ENCODE peak calls at places on chromosomes 11 and 22, in four cellular contexts. U is cardiac fibroblast, D is prostate gland, B is AG04449. K is an unnamed sample.
A peak's percentile ranks its signal among the peaks of the same experiment; 100 is the strongest.

GRCh38 chr11:60875366-60875720 is 8.0 kb downstream of the ZP1 start:
- DNase-seq in D (no peak), U (no peak), B (no peak), K (no peak)

GRCh38 chr11:60078742-60079141 is 9.7 kb upstream of the MS4A2 start:
- DNase-seq in U (no peak), D (no peak), B (no peak), K (no peak)

GRCh38 chr22:37778370-37779009 is 29.2 kb upstream of the GCAT start:
- DNase-seq in D (no peak), B (no peak), U (no peak), K (no peak)

GRCh38 chr11:119537641-119538253 is 114.8 kb upstream of the THY1 start:
- DNase-seq in U (no peak), B (no peak), D (no peak), K (no peak)

GRCh38 chr11:40219401-40219800 is 1240.1 kb downstream of the LRRC4C start:
- DNase-seq in B (no peak), U (no peak), D (no peak), K (no peak)

GRCh38 chr11:109037856-109038780 is 373.2 kb downstream of the DDX10 start:
- DNase-seq in B (peak; percentile 69), D (no peak), U (peak; percentile 91), K (no peak)

GRCh38 chr11:19577391-19577831 is 135.2 kb upstream of the NAV2 start:
- DNase-seq in B (no peak), U (peak; percentile 76), D (no peak), K (no peak)

GRCh38 chr11:66059966-66060680 is 8.0 kb downstream of the SF3B2 start:
- DNase-seq in D (no peak), U (no peak), B (no peak), K (no peak)

GRCh38 chr11:135074397-135074998 is 662.5 kb upstream of the B3GAT1 start:
- DNase-seq in U (peak; percentile 8), B (no peak), D (no peak), K (peak; percentile 8)

GRCh38 chr11:87359401-87359800 is 321.7 kb downstream of the TMEM135 start:
- DNase-seq in B (no peak), U (no peak), D (no peak), K (no peak)

GRCh38 chr11:71449596-71449995 is 1.4 kb upstream of the DHCR7 start:
- DNase-seq in D (no peak), U (no peak), B (no peak), K (no peak)
- H3K4me3 ChIP-seq in D (peak overlapping the region; percentile 70), U (peak overlapping the region; percentile 92), B (peak overlapping the region; percentile 98), K (peak overlapping the region; percentile 85)

GRCh38 chr11:1824221-1825038 is 10.4 kb upstream of the SYT8 start:
- DNase-seq in U (no peak), B (no peak), D (no peak), K (no peak)

GRCh38 chr11:1823376-1824220 is 11.2 kb upstream of the SYT8 start:
- DNase-seq in B (no peak), D (no peak), U (no peak), K (no peak)

GRCh38 chr11:1826552-1827094 is 8.2 kb upstream of the SYT8 start:
- DNase-seq in U (peak; percentile 93), B (peak; percentile 12), D (no peak), K (no peak)

GRCh38 chr11:1825785-1826451 is 8.9 kb upstream of the SYT8 start:
- DNase-seq in U (no peak), D (no peak), B (no peak), K (no peak)

GRCh38 chr11:1825039-1825740 is 9.6 kb upstream of the SYT8 start:
- DNase-seq in D (no peak), U (peak; percentile 56), B (no peak), K (no peak)
- TF ChIP-seq CTCF in D (no peak), U (peak; percentile 54), B (peak; percentile 60), K (peak; percentile 54)

GRCh38 chr11:132444891-132445290 is 1074.5 kb downstream of the NTM start:
- DNase-seq in D (no peak), B (no peak), U (no peak), K (no peak)
- H3K4me3 ChIP-seq in D (no peak overlapping the region), B (no peak overlapping the region), U (no peak overlapping the region), K (no peak overlapping the region)

GRCh38 chr22:50461536-50461935 is 13.3 kb downstream of the SBF1 start:
- DNase-seq in B (no peak), D (no peak), U (no peak), K (no peak)

GRCh38 chr22:50461979-50462540 is 12.8 kb downstream of the SBF1 start:
- DNase-seq in D (no peak), U (no peak), B (no peak), K (no peak)

GRCh38 chr22:50459016-50459415 is 15.8 kb downstream of the SBF1 start:
- DNase-seq in B (no peak), U (no peak), D (no peak), K (no peak)

GRCh38 chr22:50460942-50461341 is 13.9 kb downstream of the SBF1 start:
- DNase-seq in U (no peak), B (no peak), D (peak; percentile 69), K (peak; percentile 17)

GRCh38 chr22:50459443-50460140 is 15.2 kb downstream of the SBF1 start:
- DNase-seq in D (no peak), U (no peak), B (no peak), K (no peak)
- TF ChIP-seq CTCF in D (no peak), U (no peak), B (no peak), K (no peak)

DNA sequence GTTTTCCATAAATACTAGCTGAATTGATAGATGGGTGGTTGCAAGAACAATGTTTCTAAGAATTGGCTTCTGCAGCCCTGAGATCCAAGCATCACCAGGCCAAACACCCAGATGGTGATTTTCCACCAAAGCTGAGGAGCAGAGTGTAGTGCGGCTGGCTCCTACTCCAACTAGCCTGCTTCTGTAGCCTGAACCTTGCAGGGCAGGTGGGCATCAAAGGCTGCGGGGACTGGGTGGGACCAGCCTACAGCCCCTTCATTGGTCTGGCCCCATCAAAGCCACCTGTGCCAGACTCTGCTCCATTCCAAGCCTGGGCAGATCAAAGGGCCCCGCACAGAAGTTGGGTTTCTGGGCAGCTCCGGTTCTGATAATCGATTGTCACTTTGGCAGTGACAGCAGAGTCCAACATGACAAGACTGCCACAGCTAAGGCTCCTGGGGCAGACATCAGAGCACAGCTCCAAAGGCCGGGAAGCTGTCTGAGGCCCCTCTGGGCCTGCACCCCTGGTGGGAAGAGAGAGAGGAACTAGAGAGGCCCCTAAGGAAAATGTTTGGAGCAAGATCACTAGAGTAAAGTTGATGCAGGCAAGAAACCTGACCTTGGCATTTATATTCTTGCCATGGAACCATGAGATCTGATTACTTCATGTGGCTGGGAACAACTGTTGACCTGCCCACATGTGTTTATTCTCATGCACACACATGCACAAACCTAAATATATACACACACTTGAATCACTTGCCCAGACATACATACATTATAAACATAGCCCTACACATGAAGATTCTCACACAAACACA is 582.9 kb downstream of the INSC start:
- DNase-seq in U (no peak), D (no peak), B (no peak), K (no peak)
- H3K4me3 ChIP-seq in U (no peak overlapping the region), D (no peak overlapping the region), B (no peak overlapping the region), K (no peak overlapping the region)

GRCh38 chr22:26318975-26319374 is 110.1 kb upstream of the ASPHD2 start:
- DNase-seq in U (no peak), B (peak; percentile 65), D (no peak), K (no peak)
- TF ChIP-seq CTCF in U (peak; percentile 12), B (peak; percentile 49), D (no peak), K (no peak)

GRCh38 chr11:18372187-18372586 is 22.2 kb upstream of the LDHA start:
- DNase-seq in U (no peak), D (no peak), B (no peak), K (no peak)

GRCh38 chr11:18379201-18379600 is 15.2 kb upstream of the LDHA start:
- DNase-seq in D (no peak), U (no peak), B (no peak), K (no peak)

GRCh38 chr11:18375941-18376340 is 18.4 kb upstream of the LDHA start:
- DNase-seq in U (no peak), D (no peak), B (no peak), K (no peak)

GRCh38 chr11:18371279-18371678 is 23.1 kb upstream of the LDHA start:
- DNase-seq in D (no peak), U (peak; percentile 45), B (no peak), K (no peak)

GRCh38 chr11:18374956-18375355 is 19.4 kb upstream of the LDHA start:
- DNase-seq in D (no peak), B (no peak), U (no peak), K (no peak)
- H3K4me3 ChIP-seq in D (no peak overlapping the region), B (no peak overlapping the region), U (no peak overlapping the region), K (no peak overlapping the region)

DNA sequence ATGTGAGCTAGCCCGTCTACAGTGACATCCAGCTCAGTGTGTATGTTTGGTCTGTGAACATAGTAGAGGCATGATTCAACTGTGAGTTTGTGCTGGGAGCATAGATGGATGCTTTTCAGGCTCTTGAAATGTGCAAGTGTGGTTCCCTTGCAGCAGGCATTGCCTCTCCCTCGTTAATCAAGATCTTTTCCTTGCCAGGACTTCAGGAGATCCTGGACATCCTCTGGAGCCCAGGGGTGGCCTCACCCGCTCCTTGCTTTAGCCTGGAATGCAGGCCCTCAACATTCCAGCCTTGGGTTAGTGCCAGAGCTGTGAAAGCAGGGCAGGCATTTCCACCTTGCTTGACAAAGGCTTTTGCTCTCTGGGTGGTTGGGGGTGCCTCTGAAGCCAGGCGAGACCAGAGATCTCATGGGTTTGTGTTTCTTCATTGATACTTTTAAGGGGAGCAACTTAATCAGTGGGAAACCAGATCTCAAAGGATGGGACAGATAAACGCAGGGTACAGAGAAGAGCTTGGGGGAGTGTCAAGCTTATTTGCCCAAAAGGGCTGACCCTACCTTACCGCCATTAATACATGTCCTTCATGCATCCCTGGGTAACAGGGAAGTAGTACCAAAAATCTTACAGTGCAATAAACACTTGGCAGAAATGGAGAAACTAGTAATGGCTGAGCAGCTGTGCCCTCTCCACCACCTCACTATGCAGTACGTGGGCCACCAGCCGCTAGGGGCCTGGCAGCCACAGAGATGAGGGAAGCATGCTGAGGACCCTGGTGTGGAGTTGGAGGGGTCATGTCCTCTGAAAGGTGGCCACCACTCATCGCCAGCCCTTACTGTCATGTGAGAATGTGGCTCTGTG is 72.1 kb downstream of the PTPRJ start:
- DNase-seq in U (peak; percentile 60), D (peak; percentile 84), B (no peak), K (no peak)
- TF ChIP-seq CTCF in U (no peak), D (no peak), B (no peak), K (no peak)

DNA sequence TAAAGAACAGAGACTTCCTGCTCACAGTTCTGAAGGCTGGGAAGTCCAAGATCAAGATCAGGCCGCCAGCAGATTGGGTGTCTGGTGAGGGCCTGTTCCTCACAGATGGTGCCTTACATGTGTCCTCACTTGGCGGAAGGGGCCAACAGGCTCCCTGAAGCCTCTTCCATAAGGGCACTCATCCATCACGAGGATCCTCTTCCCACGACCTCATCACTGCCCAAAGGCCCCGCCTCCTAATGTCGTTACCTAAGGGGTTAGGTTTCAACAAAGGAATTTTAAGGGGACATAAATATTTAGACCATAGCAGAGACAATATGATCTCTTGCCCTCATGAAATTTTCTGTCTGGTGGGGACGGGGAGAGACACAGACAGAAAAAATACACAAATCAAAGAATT is 18.6 kb downstream of the TP53AIP1 start:
- DNase-seq in D (no peak), B (no peak), U (no peak), K (no peak)
- H3K4me3 ChIP-seq in D (no peak overlapping the region), B (no peak overlapping the region), U (no peak overlapping the region), K (no peak overlapping the region)